ENCODE peak calls at places on chromosome 11, in nine cellular contexts. A, D, W, Z, S, R, F, M and L are unnamed samples.

GRCh38 chr11:59719556-59719955 is 5.9 kb upstream of the OR10V1 start:
- DNase-seq in D (no peak), S (no peak), Z (no peak), W (no peak), R (no peak), A (no peak), M (no peak), F (no peak), L (no peak)

GRCh38 chr11:48129697-48130395 is 86.8 kb upstream of the OR4B1 start:
- DNase-seq in Z (no peak), S (peak), M (no peak), A (no peak), F (no peak), D (no peak), W (no peak), R (peak), L (no peak)

GRCh38 chr11:10927533-10927932 is 69.7 kb upstream of the ZBED5 start:
- DNase-seq in D (no peak), S (no peak), Z (no peak), A (no peak), M (no peak), F (no peak), R (no peak), W (no peak), L (no peak)

GRCh38 chr11:113840932-113841664 is 34.3 kb downstream of the USP28 start:
- DNase-seq in R (no peak), W (no peak), D (no peak), S (no peak), M (no peak), A (no peak), Z (no peak), F (no peak), L (no peak)

GRCh38 chr11:115462004-115462541 is 42.1 kb downstream of the CADM1 start:
- DNase-seq in F (no peak), M (no peak), R (peak), D (no peak), Z (no peak), A (no peak), S (no peak), W (no peak), L (no peak)

GRCh38 chr11:129427376-129427775 is 51.7 kb downstream of the BARX2 start:
- DNase-seq in S (no peak), F (no peak), Z (no peak), R (no peak), M (no peak), D (no peak), A (no peak), W (no peak), L (no peak)

GRCh38 chr11:36412781-36413383 is 97.2 kb downstream of the TRAF6 start:
- DNase-seq in S (peak), D (no peak), A (no peak), W (no peak), M (no peak), Z (no peak), R (peak), F (no peak), L (no peak)

GRCh38 chr11:124080319-124081001 is 34.8 kb upstream of the VWA5A start:
- DNase-seq in D (no peak), S (peak), Z (no peak), A (no peak), M (no peak), F (no peak), R (no peak), W (no peak), L (no peak)

GRCh38 chr11:45817191-45817590 is 12.2 kb downstream of the SLC35C1 start:
- DNase-seq in W (no peak), Z (no peak), F (no peak), A (no peak), M (no peak), R (no peak), D (no peak), S (no peak), L (no peak)

GRCh38 chr11:7488681-7489080 is 3.4 kb downstream of the OLFML1 start:
- DNase-seq in D (no peak), R (no peak), F (no peak), Z (no peak), S (no peak), A (no peak), W (no peak), M (no peak), L (no peak)

GRCh38 chr11:22624742-22625447 is 728 bp downstream of the FANCF start:
- DNase-seq in W (peak), A (peak), F (peak), R (peak), M (no peak), D (peak), Z (peak), S (peak), L (peak)

GRCh38 chr11:63608353-63609345 is 5.6 kb downstream of the PLAAT3 start:
- DNase-seq in F (no peak), R (peak), M (no peak), S (peak), D (no peak), A (no peak), Z (no peak), W (no peak), L (peak)

GRCh38 chr11:116173946-116174911 is 598.6 kb downstream of the BUD13 start:
- DNase-seq in A (no peak), D (peak), W (no peak), R (no peak), M (no peak), Z (no peak), F (no peak), S (no peak), L (no peak)

GRCh38 chr11:91998466-91998865 is 226.2 kb upstream of the FAT3 start:
- DNase-seq in Z (no peak), M (no peak), W (no peak), F (no peak), A (no peak), D (no peak), R (no peak), S (no peak), L (no peak)

GRCh38 chr11:34585870-34586654 is 34.8 kb upstream of the EHF start:
- DNase-seq in A (no peak), M (no peak), S (peak), D (no peak), F (no peak), W (peak), R (peak), Z (no peak), L (peak)

GRCh38 chr11:2885676-2886081 is at the start of gene CDKN1C:
- DNase-seq in A (peak), W (peak), R (peak), Z (peak), D (peak), M (peak), S (peak), F (peak), L (peak)

GRCh38 chr11:110377451-110377850 is 52.3 kb upstream of the FDX1 start:
- DNase-seq in R (no peak), A (no peak), S (no peak), F (no peak), M (no peak), W (no peak), Z (no peak), D (no peak), L (no peak)

GRCh38 chr11:118607401-118608267 is at the start of gene PHLDB1:
- DNase-seq in R (peak), F (peak), A (no peak), D (no peak), Z (peak), W (no peak), S (peak), M (no peak), L (peak)

GRCh38 chr11:62707277-62707771 is at the start of the genes BSCL2 and GNG3:
- DNase-seq in A (no peak), D (no peak), R (peak), Z (no peak), F (peak), M (no peak), S (no peak), W (no peak), L (no peak)

GRCh38 chr11:1280116-1281035 is 29.1 kb downstream of the TOLLIP start:
- DNase-seq in M (no peak), D (no peak), S (no peak), Z (no peak), F (no peak), W (no peak), A (peak), R (no peak), L (no peak)

GRCh38 chr11:46235777-46236688 is 41.4 kb upstream of the CREB3L1 start:
- DNase-seq in D (no peak), A (no peak), M (no peak), R (no peak), W (no peak), Z (no peak), F (no peak), S (peak), L (no peak)